ENCODE peak calls at places on chromosomes 3 and 15, in nine cellular contexts. T, O, B, S, P, M, Q, U and H are unnamed samples.

GRCh38 chr3:50008931-50009330 is 69.0 kb downstream of the RBM6 start:
- DNase-seq in Q (no peak), M (no peak), T (no peak), O (no peak), B (no peak), P (peak; percentile 54), U (no peak), S (no peak), H (no peak)

GRCh38 chr3:86921981-86922680 is 68.8 kb downstream of the VGLL3 start:
- DNase-seq in P (peak; percentile 34), U (no peak), Q (no peak), O (no peak), T (no peak), B (no peak), M (no peak), S (no peak), H (no peak)

GRCh38 chr3:86923071-86923476 is 67.9 kb downstream of the VGLL3 start:
- DNase-seq in P (peak; percentile 85), O (no peak), T (peak; percentile 4), U (no peak), S (no peak), Q (no peak), M (peak; percentile 1), B (no peak), H (no peak)

GRCh38 chr3:124113475-124113874 is 121.6 kb upstream of the ROPN1 start:
- DNase-seq in S (no peak), O (no peak), T (no peak), P (no peak), B (no peak), M (no peak), U (no peak), Q (no peak), H (no peak)

GRCh38 chr3:38247366-38248035 is 18.1 kb upstream of the SLC22A13 start:
- DNase-seq in P (peak; percentile 94), Q (no peak), M (peak; percentile 8), O (no peak), U (no peak), B (no peak), T (no peak), S (no peak), H (no peak)

GRCh38 chr3:129233538-129233937 is 15.9 kb upstream of the COPG1 start:
- DNase-seq in S (no peak), Q (no peak), B (no peak), P (no peak), O (no peak), M (no peak), U (no peak), T (no peak), H (no peak)

GRCh38 chr3:180466401-180467005 is 135.5 kb upstream of the TTC14 start:
- DNase-seq in B (no peak), T (no peak), O (no peak), Q (no peak), M (no peak), P (peak; percentile 9), S (no peak), U (no peak), H (no peak)

GRCh38 chr3:113948015-113948917 is 453 bp downstream of the ZDHHC23 start:
- DNase-seq in U (peak; percentile 33), T (peak; percentile 60), B (peak; percentile 77), P (peak; percentile 6), O (no peak), M (peak; percentile 65), S (peak; percentile 58), Q (peak; percentile 34), H (peak; percentile 29)

GRCh38 chr3:106687905-106688304 is 689.3 kb upstream of the CCDC54 start:
- DNase-seq in O (no peak), M (no peak), S (no peak), U (no peak), Q (no peak), T (no peak), P (no peak), B (no peak), H (no peak)

GRCh38 chr15:40498418-40498817 is 27.6 kb downstream of the CHST14 start:
- DNase-seq in P (peak; percentile 80), M (no peak), O (no peak), T (no peak), U (no peak), S (no peak), B (no peak), Q (no peak), H (no peak)